ENCODE peak calls at places on chromosome 15, in five cellular contexts. A is HepG2, E is K562, N is HCT116, K is Panc1. F is an unnamed sample. For H3K36me3, the result is how much of the 10 kb centered on the place peaks cover.

GRCh38 chr15:77617507-77618285 is 15.0 kb downstream of the LINGO1 start:
- ATAC-seq in A (peak), E (peak), N (peak), K (peak), F (no peak)

GRCh38 chr15:45776772-45777171 is 141.9 kb downstream of the SQOR start:
- ATAC-seq in A (peak), E (no peak), N (no peak), K (no peak), F (no peak)

GRCh38 chr15:96849501-96849900 is 519.0 kb downstream of the NR2F2 start:
- ATAC-seq in A (no peak), E (no peak), N (no peak), K (no peak), F (no peak)

GRCh38 chr15:26667222-26667988 is 105.5 kb downstream of the GABRB3 start:
- ATAC-seq in A (no peak), E (no peak), N (no peak), K (no peak), F (peak)

GRCh38 chr15:40103864-40104271 is 4.8 kb downstream of the BMF start:
- ATAC-seq in A (no peak), E (no peak), N (peak), K (no peak), F (no peak)

GRCh38 chr15:100493213-100493612 is 35.5 kb downstream of the CERS3 start:
- ATAC-seq in A (no peak), E (no peak), N (no peak), K (no peak), F (no peak)

GRCh38 chr15:89781891-89782618 is 5.9 kb downstream of the MESP2 start:
- ATAC-seq in A (peak), E (peak), N (peak), K (peak), F (no peak)

GRCh38 chr15:45831787-45832186 is 197.0 kb downstream of the SQOR start:
- ATAC-seq in A (no peak), E (no peak), N (no peak), K (no peak), F (no peak)

GRCh38 chr15:58951388-58952060 is 18.0 kb upstream of the SLTM start:
- ATAC-seq in A (no peak), E (no peak), N (peak), K (no peak), F (peak)

GRCh38 chr15:31472636-31473383 is 146.2 kb downstream of the KLF13 start:
- ATAC-seq in A (no peak), E (no peak), N (no peak), K (no peak), F (peak)

GRCh38 chr15:57607570-57608000 is 15.9 kb downstream of the MYZAP start:
- ATAC-seq in A (peak), E (no peak), N (peak), K (no peak), F (peak)

GRCh38 chr15:31591908-31592307 is 265.3 kb downstream of the KLF13 start:
- ATAC-seq in A (no peak), E (no peak), N (no peak), K (no peak), F (no peak)

GRCh38 chr15:23854535-23855252 is 167.6 kb upstream of the NDN start:
- ATAC-seq in A (peak), E (no peak), N (no peak), K (no peak), F (no peak)

GRCh38 chr15:72836676-72837325 is 53.2 kb upstream of the ADPGK start:
- ATAC-seq in A (no peak), E (no peak), N (no peak), K (no peak), F (no peak)

GRCh38 chr15:40893019-40893723 is 1.1 kb upstream of the VPS18 start:
- ATAC-seq in A (no peak), E (no peak), N (no peak), K (no peak), F (no peak)

GRCh38 chr15:69668963-69669362 is 216.3 kb downstream of the RPLP1 start:
- ATAC-seq in A (no peak), E (no peak), N (no peak), K (no peak), F (no peak)

GRCh38 chr15:33131880-33132279 is 62.6 kb downstream of the FMN1 start:
- ATAC-seq in A (no peak), E (no peak), N (no peak), K (no peak), F (no peak)

GRCh38 chr15:50106438-50106837 is 12.6 kb downstream of the ATP8B4 start:
- ATAC-seq in A (no peak), E (no peak), N (no peak), K (no peak), F (no peak)

GRCh38 chr15:77500986-77501385 is 80.3 kb downstream of the HMG20A start:
- ATAC-seq in A (no peak), E (no peak), N (no peak), K (no peak), F (no peak)

GRCh38 chr15:70852501-70853269 is 1.3 kb downstream of the LARP6 start:
- ATAC-seq in A (no peak), E (no peak), N (no peak), K (no peak), F (no peak)

GRCh38 chr15:90200534-90201139 is 493 bp upstream of the SEMA4B start:
- ATAC-seq in A (peak), E (peak), N (no peak), K (peak), F (no peak)

GRCh38 chr15:90580946-90581345 is 51.2 kb downstream of the CRTC3 start:
- ATAC-seq in A (no peak), E (no peak), N (no peak), K (no peak), F (no peak)

GRCh38 chr15:51908312-51908711 is 63.3 kb downstream of the LEO1 start:
- ATAC-seq in A (no peak), E (no peak), N (no peak), K (no peak), F (no peak)

GRCh38 chr15:55999635-56000034 is 6.2 kb upstream of the NEDD4 start:
- ATAC-seq in A (no peak), E (peak), N (no peak), K (no peak), F (no peak)

GRCh38 chr15:78322243-78322642 is 17.9 kb upstream of the CRABP1 start:
- ATAC-seq in A (no peak), E (no peak), N (no peak), K (peak), F (no peak)

GRCh38 chr15:93076217-93076616 is 12.8 kb downstream of the RGMA start:
- ATAC-seq in A (no peak), E (no peak), N (no peak), K (no peak), F (no peak)

GRCh38 chr15:69523010-69524001 is 70.7 kb downstream of the RPLP1 start:
- ATAC-seq in A (peak), E (peak), N (peak), K (peak), F (peak)

GRCh38 chr15:21267231-21267630 is 173.1 kb downstream of the POTEB3 start:
- ATAC-seq in A (no peak), E (no peak), N (no peak), K (no peak), F (no peak)

GRCh38 chr15:68767833-68768232 is 52.9 kb downstream of the ANP32A start:
- ATAC-seq in A (no peak), E (no peak), N (no peak), K (no peak), F (no peak)

GRCh38 chr15:25094066-25094465 is 139.3 kb downstream of the SNRPN start:
- ATAC-seq in A (no peak), E (no peak), N (no peak), K (no peak), F (no peak)

GRCh38 chr15:92666780-92667179 is 11.2 kb upstream of the FAM174B start:
- ATAC-seq in A (peak), E (no peak), N (no peak), K (peak), F (peak)

GRCh38 chr15:39539973-39540558 is 40.8 kb upstream of the THBS1 start:
- ATAC-seq in A (no peak), E (no peak), N (no peak), K (no peak), F (no peak)

GRCh38 chr15:69402816-69403215 is 11.3 kb upstream of the KIF23 start:
- ATAC-seq in A (no peak), E (no peak), N (no peak), K (no peak), F (no peak)

GRCh38 chr15:43550527-43551363 is 33.3 kb downstream of the MAP1A start:
- ATAC-seq in A (no peak), E (no peak), N (no peak), K (no peak), F (peak)
- H3K36me3 ChIP-seq in A (under half), E (under half), N (under half), K (under half), F (under half)

DNA sequence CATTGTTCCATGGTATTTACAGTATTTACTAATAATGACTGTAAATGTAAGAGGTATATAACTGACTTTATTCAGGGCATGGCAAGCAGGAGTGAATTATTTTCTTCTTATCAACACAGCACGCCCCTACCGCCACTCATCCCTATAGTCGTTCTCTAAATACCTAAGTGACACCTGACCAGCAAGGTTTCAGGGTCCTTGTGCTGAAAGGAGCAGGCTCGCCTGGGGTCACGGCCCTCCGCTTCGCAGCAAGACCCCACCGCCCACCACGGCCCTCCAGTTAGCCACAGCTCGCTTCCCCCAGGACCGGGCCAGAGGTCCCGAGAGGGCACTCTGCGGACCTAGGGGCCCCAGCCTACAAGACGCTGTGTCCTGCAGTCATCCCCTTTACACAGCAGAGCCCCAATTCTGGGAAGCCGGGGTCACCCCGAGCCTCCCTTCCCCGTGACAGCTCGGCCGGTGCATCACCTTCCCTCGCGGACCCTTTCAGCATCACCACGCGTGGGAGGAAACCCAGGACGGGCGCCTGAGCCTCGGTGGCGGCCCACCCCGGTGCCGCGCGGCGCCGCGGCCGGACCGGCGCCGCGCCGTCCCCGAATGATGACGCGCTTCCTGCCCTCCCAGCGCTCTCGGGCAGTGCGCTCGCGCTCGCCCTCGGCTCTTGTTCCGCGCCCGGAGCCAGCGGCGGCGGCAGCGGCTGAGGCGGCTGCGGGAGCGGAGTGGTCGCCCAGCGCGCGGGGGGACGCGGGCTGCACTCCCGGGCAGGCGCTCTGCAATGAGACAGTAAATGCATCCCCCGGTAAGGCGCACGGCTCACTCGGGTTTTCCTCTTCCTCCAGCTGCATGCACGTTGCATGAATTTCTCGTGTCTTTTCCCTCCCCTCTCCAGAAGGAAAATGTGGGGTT is 225.1 kb upstream of the C2CD4B start:
- ATAC-seq in A (peak), E (peak), N (peak), K (peak), F (peak)
- TF ChIP-seq POLR2AphosphoS5 in A (peak), E (peak), N (peak), K (peak), F (peak)

DNA sequence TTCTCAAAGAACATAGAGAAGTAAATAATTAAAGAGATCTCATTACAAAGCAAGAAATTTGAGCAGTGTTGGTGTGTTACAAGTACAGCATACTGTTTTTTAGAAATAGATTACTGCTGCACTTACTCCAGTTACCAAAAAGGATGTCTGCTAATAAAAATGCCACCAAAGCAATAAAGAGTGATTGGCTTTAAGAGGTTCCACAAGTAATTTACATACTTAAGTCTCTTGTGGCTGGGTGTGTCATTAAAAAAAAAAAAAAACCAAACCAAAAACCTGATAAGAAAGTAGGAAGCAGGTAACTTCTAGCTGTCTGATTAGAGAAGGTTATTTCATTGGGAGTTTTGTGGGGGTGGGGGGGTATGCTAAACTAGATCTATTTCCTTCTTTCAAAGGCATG is 15.2 kb downstream of the RAB11A start:
- ATAC-seq in A (no peak), E (no peak), N (no peak), K (no peak), F (no peak)
- H3K36me3 ChIP-seq in A (half or more), E (half or more), N (half or more), K (half or more), F (half or more)

GRCh38 chr15:74800559-74801094 is 12.0 kb upstream of the LMAN1L start:
- ATAC-seq in A (peak), E (no peak), N (peak), K (peak), F (no peak)

GRCh38 chr15:74795961-74796625 is 14.2 kb downstream of the CSK start:
- ATAC-seq in A (no peak), E (no peak), N (no peak), K (no peak), F (no peak)

GRCh38 chr15:74799255-74799842 is 13.3 kb upstream of the LMAN1L start:
- ATAC-seq in A (no peak), E (no peak), N (no peak), K (no peak), F (no peak)

GRCh38 chr15:74799843-74800558 is 12.6 kb upstream of the LMAN1L start:
- ATAC-seq in A (peak), E (peak), N (peak), K (peak), F (peak)

DNA sequence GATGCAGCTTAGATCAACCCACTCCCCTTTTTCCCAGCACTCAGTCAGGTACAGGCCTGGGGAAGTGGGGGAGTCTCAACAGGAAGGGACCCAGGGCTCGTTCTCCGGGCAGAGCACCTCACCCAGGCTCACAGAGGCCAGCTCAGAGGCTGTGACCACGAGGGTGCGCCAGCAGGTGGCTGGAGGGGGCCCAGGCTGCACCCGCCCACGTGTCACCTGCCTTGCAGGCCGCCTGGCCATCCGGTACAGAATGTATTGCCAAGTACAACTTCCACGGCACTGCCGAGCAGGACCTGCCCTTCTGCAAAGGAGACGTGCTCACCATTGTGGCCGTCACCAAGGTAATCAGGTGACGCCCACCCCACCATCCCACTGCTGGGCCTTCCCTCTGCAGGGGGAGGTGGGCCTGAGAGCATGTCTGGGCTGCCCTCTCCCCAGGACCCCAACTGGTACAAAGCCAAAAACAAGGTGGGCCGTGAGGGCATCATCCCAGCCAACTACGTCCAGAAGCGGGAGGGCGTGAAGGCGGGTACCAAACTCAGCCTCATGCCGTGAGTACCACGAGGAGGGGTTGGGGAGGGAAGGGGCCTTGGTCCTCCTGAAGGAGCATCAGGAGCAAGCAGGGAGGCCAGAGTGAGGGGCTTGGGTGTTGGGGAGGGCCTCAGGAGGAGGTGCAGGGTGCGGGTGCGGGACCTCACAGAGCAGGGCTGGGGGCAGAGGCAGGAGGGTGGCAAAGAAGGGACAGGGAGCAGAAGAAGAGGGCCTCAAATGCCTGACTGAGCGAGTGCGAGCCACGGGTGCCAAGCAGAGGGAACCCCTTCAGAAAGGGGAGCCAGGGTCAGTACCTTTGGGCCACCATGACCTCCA is 14.0 kb upstream of the LMAN1L start:
- ATAC-seq in A (no peak), E (no peak), N (no peak), K (no peak), F (no peak)
- TF ChIP-seq POLR2AphosphoS5 in A (no peak), E (no peak), N (no peak), K (no peak), F (no peak)

GRCh38 chr15:98956796-98957553 is 50.6 kb downstream of the PGPEP1L start:
- ATAC-seq in A (no peak), E (no peak), N (no peak), K (no peak), F (no peak)
- H3K36me3 ChIP-seq in A (half or more), E (under half), N (under half), K (under half), F (under half)

GRCh38 chr15:37788767-37789391 is 145.6 kb upstream of the TMCO5A start:
- ATAC-seq in A (no peak), E (no peak), N (no peak), K (no peak), F (no peak)

GRCh38 chr15:37788330-37788729 is 146.1 kb upstream of the TMCO5A start:
- ATAC-seq in A (no peak), E (no peak), N (no peak), K (no peak), F (no peak)

GRCh38 chr15:37783290-37783689 is 151.2 kb upstream of the TMCO5A start:
- ATAC-seq in A (no peak), E (no peak), N (no peak), K (no peak), F (no peak)
- TF ChIP-seq POLR2AphosphoS5 in A (no peak), E (no peak), N (no peak), K (no peak), F (no peak)

GRCh38 chr15:47766406-47766805 is 49.1 kb downstream of the SEMA6D start:
- ATAC-seq in A (no peak), E (no peak), N (no peak), K (no peak), F (no peak)
- H3K36me3 ChIP-seq in A (under half), E (under half), N (under half), K (under half), F (half or more)

DNA sequence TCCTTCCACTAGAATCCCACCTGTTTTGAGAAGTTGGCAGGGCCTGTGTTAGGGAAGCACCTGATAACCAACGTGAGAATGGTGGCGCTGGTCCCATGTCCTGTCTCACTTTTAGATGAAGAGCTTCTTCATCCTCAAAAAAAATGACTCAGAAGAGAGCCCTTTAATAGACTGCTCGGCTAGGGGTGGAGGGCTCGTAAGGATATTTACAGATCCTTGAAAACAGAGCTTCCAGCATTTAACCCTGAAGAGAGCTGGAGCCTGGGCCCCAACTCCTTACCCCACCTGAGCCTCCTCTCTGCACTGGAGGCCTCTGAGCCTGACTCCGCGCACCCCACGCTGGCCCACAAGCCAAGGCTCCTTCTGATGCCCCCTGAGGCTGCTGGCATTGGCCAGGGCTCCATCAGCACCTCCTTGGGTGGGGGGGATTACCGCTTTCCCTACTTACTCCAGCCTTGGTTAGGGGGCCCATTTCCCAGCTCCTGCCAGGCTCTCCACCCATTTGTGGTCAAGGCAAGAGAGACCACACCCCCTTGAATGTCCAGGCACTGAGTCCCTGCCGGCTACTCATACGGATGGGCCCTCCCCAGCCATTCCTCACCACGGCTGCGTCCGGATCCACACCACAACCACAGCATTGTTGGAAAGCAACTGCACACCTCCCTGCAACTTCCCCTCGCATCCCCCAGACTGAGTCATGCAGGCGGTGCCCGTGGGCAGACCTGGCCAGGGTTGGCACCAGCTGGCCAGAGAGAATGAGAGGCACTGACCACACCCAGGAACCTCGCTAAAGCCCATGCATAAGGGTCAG is 30.2 kb downstream of the LOXL1 start:
- ATAC-seq in A (no peak), E (no peak), N (peak), K (peak), F (peak)
- TF ChIP-seq POLR2AphosphoS5 in A (no peak), E (no peak), N (peak), K (no peak), F (peak)

F was measured in gastroesophageal sphincter.